ENCODE peak calls at places on chromosomes 3 and 15, in six cellular contexts. M is neural progenitor cell, W is PC-3, Z is MM.1S, U is PC-9, V is SK-N-SH. C is an unnamed sample.

GRCh38 chr3:69439683-69440270 is 53.9 kb upstream of the FRMD4B start:
- DNase-seq in M (no peak), W (peak; percentile 26), Z (peak; percentile 49), U (no peak), V (no peak), C (peak; percentile 62)

GRCh38 chr3:157373783-157374182 is 62.9 kb upstream of the PTX3 start:
- DNase-seq in M (no peak), W (no peak), Z (no peak), U (no peak), V (no peak), C (peak; percentile 32)

GRCh38 chr15:90020041-90020735 is 19.1 kb downstream of the ZNF710 start:
- DNase-seq in M (no peak), W (no peak), Z (peak; percentile 77), U (no peak), V (no peak), C (no peak)

GRCh38 chr15:55250392-55250791 is 39.2 kb downstream of the RAB27A start:
- DNase-seq in M (no peak), W (peak; percentile 8), Z (no peak), U (peak; percentile 53), V (no peak), C (peak; percentile 87)

GRCh38 chr3:28268989-28269388 is 27.6 kb downstream of the CMC1 start:
- DNase-seq in M (no peak), W (no peak), Z (no peak), U (no peak), V (no peak), C (no peak)

GRCh38 chr3:46071222-46071621 is 43.9 kb upstream of the XCR1 start:
- DNase-seq in M (no peak), W (no peak), Z (no peak), U (no peak), V (no peak), C (no peak)

GRCh38 chr15:80026310-80026709 is 33.2 kb upstream of the ZFAND6 start:
- DNase-seq in M (peak; percentile 33), W (no peak), Z (no peak), U (no peak), V (no peak), C (no peak)

GRCh38 chr3:185822221-185822956 is 2.5 kb downstream of the IGF2BP2 start:
- DNase-seq in M (no peak), W (peak; percentile 89), Z (no peak), U (peak; percentile 94), V (no peak), C (peak; percentile 84)

GRCh38 chr3:52004158-52004787 is 8.6 kb upstream of the RPL29 start:
- DNase-seq in M (peak; percentile 90), W (no peak), Z (no peak), U (no peak), V (peak; percentile 88), C (peak; percentile 26)

GRCh38 chr3:51985971-51986947 is 2.9 kb downstream of the ACY1 start:
- DNase-seq in M (no peak), W (no peak), Z (no peak), U (no peak), V (no peak), C (no peak)

GRCh38 chr3:135576786-135577185 is 388.7 kb upstream of the PPP2R3A start:
- DNase-seq in M (no peak), W (no peak), Z (no peak), U (no peak), V (no peak), C (no peak)

GRCh38 chr3:108132727-108133373 is 42.0 kb upstream of the CD47 start:
- DNase-seq in M (peak; percentile 34), W (peak; percentile 94), Z (no peak), U (peak; percentile 99), V (no peak), C (peak; percentile 58)

GRCh38 chr15:39075756-39076341 is 505.0 kb upstream of the THBS1 start:
- DNase-seq in M (no peak), W (no peak), Z (no peak), U (no peak), V (no peak), C (peak; percentile 31)

GRCh38 chr3:197478746-197479668 is 76.8 kb downstream of the BDH1 start:
- DNase-seq in M (peak; percentile 32), W (peak; percentile 64), Z (no peak), U (peak; percentile 93), V (no peak), C (peak; percentile 72)

GRCh38 chr3:23895181-23895580 is 21.6 kb downstream of the NKIRAS1 start:
- DNase-seq in M (no peak), W (no peak), Z (no peak), U (no peak), V (no peak), C (no peak)

GRCh38 chr15:38073278-38073930 is 139.0 kb downstream of the TMCO5A start:
- DNase-seq in M (peak; percentile 33), W (peak; percentile 7), Z (peak; percentile 84), U (no peak), V (no peak), C (peak; percentile 43)

GRCh38 chr3:53672987-53673386 is 173.2 kb downstream of the CHDH start:
- DNase-seq in M (no peak), W (no peak), Z (no peak), U (no peak), V (no peak), C (no peak)

GRCh38 chr3:94307588-94307987 is 244.7 kb downstream of the NSUN3 start:
- DNase-seq in M (no peak), W (no peak), Z (no peak), U (no peak), V (no peak), C (no peak)

GRCh38 chr3:107543666-107544065 is 20.9 kb downstream of the BBX start:
- DNase-seq in M (peak; percentile 9), W (peak; percentile 22), Z (no peak), U (no peak), V (no peak), C (peak; percentile 31)

GRCh38 chr15:94322141-94322540 is 90.8 kb downstream of the MCTP2 start:
- DNase-seq in M (no peak), W (no peak), Z (no peak), U (no peak), V (no peak), C (peak; percentile 53)

GRCh38 chr3:9955067-9955502 is 2.9 kb upstream of the PRRT3 start:
- DNase-seq in M (no peak), W (no peak), Z (no peak), U (no peak), V (no peak), C (no peak)

GRCh38 chr15:44535509-44536297 is 1.2 kb upstream of the EIF3J start:
- DNase-seq in M (peak; percentile 52), W (peak; percentile 41), Z (peak; percentile 66), U (no peak), V (peak; percentile 35), C (no peak)

GRCh38 chr3:143433787-143434378 is 314.3 kb downstream of the CHST2 start:
- DNase-seq in M (peak; percentile 24), W (peak; percentile 26), Z (no peak), U (no peak), V (peak; percentile 2), C (peak; percentile 14)

GRCh38 chr15:91319715-91320059 is 219.6 kb downstream of the SV2B start:
- DNase-seq in M (no peak), W (no peak), Z (no peak), U (no peak), V (no peak), C (no peak)

GRCh38 chr3:186267758-186268157 is 94.3 kb downstream of the DGKG start:
- DNase-seq in M (no peak), W (no peak), Z (no peak), U (no peak), V (no peak), C (no peak)

DNA sequence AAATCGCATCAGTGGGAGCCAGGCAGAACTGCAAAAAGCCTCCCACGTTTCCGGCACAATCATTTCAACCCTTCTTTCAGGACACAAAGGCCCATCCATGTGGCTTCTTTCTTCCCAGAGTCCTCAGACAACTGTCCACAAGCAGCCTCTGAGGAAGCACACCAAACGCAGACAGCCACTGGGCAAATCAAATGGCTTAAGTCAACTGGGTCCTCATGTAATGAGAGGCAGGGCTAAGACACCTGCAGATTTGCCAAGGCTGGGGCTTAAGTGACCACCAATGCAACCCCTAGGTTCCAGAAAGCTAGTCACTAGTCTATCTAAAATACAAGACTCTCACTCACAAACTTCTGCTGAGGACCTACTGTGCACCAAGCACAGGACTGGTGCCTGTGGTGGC is 8.0 kb downstream of the OSBPL10 start:
- DNase-seq in M (no peak), W (no peak), Z (no peak), U (no peak), V (no peak), C (no peak)
- H3F3A ChIP-seq in M (peaks cover 14% of the 10 kb centered on the region), W (peaks cover 9% of the 10 kb centered on the region), Z (no peaks in the 10 kb centered on the region), U (peaks cover 9% of the 10 kb centered on the region), V (no peaks in the 10 kb centered on the region), C (peaks cover 12% of the 10 kb centered on the region)

GRCh38 chr3:27171113-27171512 is 198.1 kb downstream of the NEK10 start:
- DNase-seq in M (no peak), W (no peak), Z (no peak), U (no peak), V (no peak), C (no peak)
- H2AFZ ChIP-seq in M (no peak overlapping the region), W (no peak overlapping the region), Z (no peak overlapping the region), U (no peak overlapping the region), V (no peak overlapping the region), C (no peak overlapping the region)

GRCh38 chr3:113741086-113741485 is 5.0 kb downstream of the NAA50 start:
- DNase-seq in M (no peak), W (no peak), Z (peak; percentile 14), U (no peak), V (no peak), C (peak; percentile 32)
- H3F3A ChIP-seq in M (peaks cover 9% of the 10 kb centered on the region), W (peaks cover 4% of the 10 kb centered on the region), Z (peaks cover 43% of the 10 kb centered on the region), U (peaks cover 20% of the 10 kb centered on the region), V (peaks cover 36% of the 10 kb centered on the region), C (peaks cover 27% of the 10 kb centered on the region)

GRCh38 chr3:101976473-101976872 is 127.2 kb downstream of the NFKBIZ start:
- DNase-seq in M (no peak), W (no peak), Z (peak; percentile 27), U (peak; percentile 56), V (no peak), C (no peak)

GRCh38 chr3:101973163-101973505 is 123.8 kb downstream of the NFKBIZ start:
- DNase-seq in M (no peak), W (no peak), Z (no peak), U (no peak), V (no peak), C (no peak)

GRCh38 chr3:101970212-101970611 is 120.9 kb downstream of the NFKBIZ start:
- DNase-seq in M (no peak), W (no peak), Z (no peak), U (no peak), V (no peak), C (no peak)

GRCh38 chr3:101970915-101971314 is 121.6 kb downstream of the NFKBIZ start:
- DNase-seq in M (peak; percentile 17), W (no peak), Z (no peak), U (no peak), V (no peak), C (no peak)

DNA sequence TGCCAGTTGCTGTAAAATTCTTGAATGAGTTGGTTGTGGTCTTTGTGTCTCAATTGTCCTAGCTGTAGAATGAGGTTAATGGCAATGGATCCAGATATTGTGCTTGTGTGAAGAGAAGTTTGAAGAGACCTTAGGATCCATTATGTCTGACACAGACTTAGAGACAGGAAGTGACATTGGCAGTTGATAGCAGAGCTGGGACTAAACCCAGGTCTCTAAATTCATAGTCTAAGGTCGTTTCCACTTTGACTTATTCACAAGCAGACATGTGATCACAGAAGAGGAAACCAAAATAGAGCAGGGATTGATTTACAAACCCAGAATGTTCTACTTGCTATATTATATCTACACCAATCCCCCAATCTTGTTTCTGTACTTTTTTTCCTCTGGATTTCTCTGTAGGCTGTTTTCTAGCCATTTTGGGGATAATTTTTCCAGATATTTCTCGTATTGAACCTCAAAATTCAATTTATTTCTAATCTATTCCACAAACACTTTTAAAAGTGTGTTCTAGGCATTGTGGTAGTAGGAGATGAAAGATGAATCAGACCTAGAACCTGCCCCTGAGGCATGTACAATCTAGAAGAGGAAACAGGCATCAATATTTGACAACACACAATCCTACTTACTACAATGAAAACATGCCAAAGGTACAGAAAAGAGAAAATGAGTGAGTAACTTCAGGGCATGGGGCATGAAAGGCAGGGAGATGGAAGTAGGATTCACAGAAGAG is 123.3 kb downstream of the NFKBIZ start:
- DNase-seq in M (no peak), W (no peak), Z (no peak), U (no peak), V (no peak), C (no peak)
- H2AFZ ChIP-seq in M (no peak overlapping the region), W (no peak overlapping the region), Z (no peak overlapping the region), U (no peak overlapping the region), V (no peak overlapping the region), C (no peak overlapping the region)